ENCODE peak calls at places on chromosome 4, in seven cellular contexts. X is left lobe of liver; C is Ammon's horn; O is stimulated activated CD4-positive, alpha-beta T cell treated with anti-CD3 and anti-CD28 coated beads, TNF-alpha, amount 100 ng/mL, for 4 hours; N is posterior vena cava; Q is naive thymus-derived CD4-positive, alpha-beta T cell; B is CD4-positive, alpha-beta T cell. A is an unnamed sample.
A peak's percentile ranks its signal among the peaks of the same experiment; 100 is the strongest.

GRCh38 chr4:125359960-125360628 is 45.3 kb downstream of the FAT4 start:
- DNase-seq in O (no peak), C (no peak), Q (no peak), B (no peak), N (no peak), X (no peak), A (no peak)

GRCh38 chr4:100539706-100540105 is 21.9 kb upstream of the EMCN start:
- DNase-seq in C (no peak), O (no peak), N (no peak), X (no peak), Q (no peak), B (no peak), A (no peak)

GRCh38 chr4:140353836-140354235 is 19.6 kb upstream of the SCOC start:
- DNase-seq in B (no peak), N (no peak), Q (no peak), X (no peak), O (no peak), C (no peak), A (no peak)

GRCh38 chr4:56055027-56055976 is 106.6 kb downstream of the CEP135 start:
- DNase-seq in N (no peak), O (no peak), B (no peak), X (no peak), Q (no peak), C (peak; percentile 8), A (no peak)

GRCh38 chr4:8912089-8912455 is 40.4 kb upstream of the HMX1 start:
- DNase-seq in O (no peak), N (no peak), B (no peak), C (no peak), Q (peak; percentile 1), X (no peak), A (no peak)

GRCh38 chr4:140246216-140246615 is 92.2 kb upstream of the MAML3 start:
- DNase-seq in B (no peak), Q (no peak), C (no peak), N (no peak), O (no peak), X (no peak), A (no peak)

GRCh38 chr4:152052431-152053057 is 291.7 kb upstream of the GATB start:
- DNase-seq in N (no peak), B (no peak), Q (no peak), C (no peak), O (no peak), X (no peak), A (no peak)

GRCh38 chr4:124499266-124499665 is 213.3 kb downstream of the ANKRD50 start:
- DNase-seq in N (no peak), O (no peak), Q (no peak), B (no peak), C (no peak), X (no peak), A (no peak)

GRCh38 chr4:76563804-76564468 is 128.9 kb downstream of the SHROOM3 start:
- DNase-seq in B (no peak), N (no peak), O (no peak), Q (no peak), C (no peak), X (no peak), A (no peak)

GRCh38 chr4:110032603-110033002 is 119.9 kb downstream of the EGF start:
- DNase-seq in B (no peak), O (no peak), Q (no peak), N (no peak), C (no peak), X (no peak), A (peak; percentile 71)

GRCh38 chr4:176548571-176548970 is 228.8 kb downstream of the SPCS3 start:
- DNase-seq in C (no peak), B (no peak), X (no peak), O (no peak), N (no peak), Q (no peak), A (no peak)

GRCh38 chr4:151182455-151182854 is 83.0 kb downstream of the RPS3A start:
- DNase-seq in N (no peak), B (no peak), Q (no peak), X (no peak), O (no peak), C (no peak), A (no peak)

GRCh38 chr4:106587558-106587957 is 219.0 kb upstream of the GIMD1 start:
- DNase-seq in N (no peak), B (no peak), Q (no peak), C (no peak), X (no peak), O (no peak), A (no peak)

GRCh38 chr4:62274782-62275181 is 1074.7 kb downstream of the ADGRL3 start:
- DNase-seq in C (no peak), B (no peak), X (no peak), Q (no peak), N (no peak), O (no peak), A (no peak)

GRCh38 chr4:139955600-139955999 is 198.4 kb downstream of the MAML3 start:
- DNase-seq in X (no peak), N (no peak), Q (no peak), C (no peak), B (no peak), O (no peak), A (no peak)

GRCh38 chr4:141350122-141350904 is 129.6 kb downstream of the ZNF330 start:
- DNase-seq in O (no peak), N (no peak), B (no peak), X (peak; percentile 89), C (no peak), Q (no peak), A (peak; percentile 65)